ENCODE peak calls at places on chromosomes 2 and 18, in seven cellular contexts. E is adrenal gland, R is left ventricle myocardium inferior, G is fibroblast of mammary gland, X is endodermal cell, I is type B pancreatic cell, H is AG09319. J is an unnamed sample.

GRCh38 chr18:33562741-33563140 is 15.3 kb upstream of the ASXL3 start:
- DNase-seq in X (no peak), R (no peak), G (no peak), H (no peak), I (no peak), E (no peak), J (no peak)

GRCh38 chr2:120378605-120379004 is 32.7 kb downstream of the INHBB start:
- DNase-seq in E (no peak), H (no peak), X (no peak), G (no peak), R (no peak), I (no peak), J (no peak)

GRCh38 chr2:50491541-50492114 is 540.3 kb downstream of the NRXN1 start:
- DNase-seq in X (peak), H (peak), I (no peak), E (peak), R (no peak), G (peak), J (peak)

GRCh38 chr18:47756364-47757016 is 174.0 kb downstream of the SMAD2 start:
- DNase-seq in R (peak), X (peak), H (peak), I (peak), G (peak), E (peak), J (peak)

GRCh38 chr2:113219889-113220641 is 46.3 kb downstream of the PSD4 start:
- DNase-seq in E (peak), R (peak), I (no peak), H (no peak), G (peak), X (no peak), J (no peak)

GRCh38 chr2:233029321-233029720 is 3.2 kb upstream of the NEU2 start:
- DNase-seq in G (peak), E (no peak), I (no peak), X (no peak), R (no peak), H (no peak), J (no peak)

GRCh38 chr2:102983786-102984185 is 222.0 kb downstream of the TMEM182 start:
- DNase-seq in H (no peak), G (no peak), I (no peak), X (no peak), R (no peak), E (no peak), J (no peak)

GRCh38 chr2:237939251-237939650 is 27.6 kb upstream of the UBE2F start:
- DNase-seq in H (no peak), E (no peak), X (no peak), R (no peak), I (no peak), G (no peak), J (no peak)

GRCh38 chr2:120005834-120006521 is 6.9 kb upstream of the EPB41L5 start:
- DNase-seq in E (no peak), H (no peak), G (no peak), R (no peak), X (no peak), I (no peak), J (peak)

GRCh38 chr2:187349328-187349944 is 98.6 kb downstream of the CALCRL start:
- DNase-seq in X (no peak), R (no peak), H (no peak), I (no peak), E (no peak), G (peak), J (no peak)

GRCh38 chr2:128318776-128319456 is at the start of gene HS6ST1:
- DNase-seq in E (peak), I (peak), G (peak), H (peak), R (peak), X (peak), J (peak)

GRCh38 chr2:144086965-144087364 is 433.0 kb downstream of the ZEB2 start:
- DNase-seq in E (no peak), X (no peak), R (no peak), I (no peak), G (peak), H (no peak), J (no peak)

GRCh38 chr2:209977386-209978239 is 24.8 kb upstream of the RPE start:
- DNase-seq in G (peak), X (no peak), R (no peak), I (no peak), E (no peak), H (no peak), J (peak)

GRCh38 chr18:7071600-7071999 is 46.0 kb downstream of the LAMA1 start:
- DNase-seq in I (no peak), G (no peak), E (no peak), X (no peak), R (no peak), H (no peak), J (no peak)

GRCh38 chr2:167005096-167005495 is 116.8 kb downstream of the XIRP2 start:
- DNase-seq in E (no peak), I (no peak), R (no peak), X (no peak), H (no peak), G (peak), J (no peak)

GRCh38 chr2:110777531-110778311 is 45.3 kb downstream of the ACOXL start:
- DNase-seq in E (no peak), R (no peak), X (no peak), G (no peak), H (no peak), I (no peak), J (no peak)

GRCh38 chr2:234537929-234538328 is 41.0 kb upstream of the ARL4C start:
- DNase-seq in H (no peak), G (no peak), E (no peak), R (no peak), X (no peak), I (no peak), J (no peak)

GRCh38 chr18:30889582-30890301 is 152.8 kb downstream of the DSC3 start:
- DNase-seq in X (peak), G (no peak), E (no peak), H (no peak), I (no peak), R (no peak), J (peak)

GRCh38 chr2:209663149-209663548 is 108.5 kb upstream of the UNC80 start:
- DNase-seq in H (no peak), I (no peak), R (no peak), E (peak), X (no peak), G (peak), J (no peak)

GRCh38 chr2:151410485-151410833 is 757 bp downstream of the RIF1 start:
- DNase-seq in G (peak), X (peak), H (no peak), E (peak), R (peak), I (no peak), J (peak)

GRCh38 chr18:51610481-51610880 is 413.0 kb upstream of the MEX3C start:
- DNase-seq in I (no peak), E (no peak), H (no peak), X (peak), R (no peak), G (no peak), J (no peak)

GRCh38 chr2:37825586-37825985 is 99.5 kb upstream of the RMDN2 start:
- DNase-seq in E (no peak), G (no peak), H (no peak), I (no peak), R (no peak), X (no peak), J (no peak)

GRCh38 chr2:57692395-57692794 is 354.2 kb upstream of the VRK2 start:
- DNase-seq in R (no peak), H (no peak), X (no peak), I (no peak), E (no peak), G (no peak), J (no peak)

GRCh38 chr2:236244256-236244655 is 19.9 kb downstream of the ASB18 start:
- DNase-seq in E (no peak), R (no peak), I (peak), H (no peak), G (no peak), X (peak), J (no peak)

GRCh38 chr2:159192519-159192918 is 94.0 kb downstream of the WDSUB1 start:
- DNase-seq in I (no peak), E (no peak), X (no peak), R (no peak), G (no peak), H (no peak), J (no peak)

GRCh38 chr2:69770193-69770702 is 28.3 kb downstream of the ANXA4 start:
- DNase-seq in X (no peak), H (peak), G (peak), I (no peak), E (peak), R (no peak), J (no peak)

GRCh38 chr2:48397846-48398245 is 132.1 kb upstream of the STON1 start:
- DNase-seq in E (no peak), G (no peak), H (no peak), X (peak), R (no peak), I (no peak), J (no peak)

GRCh38 chr18:22170421-22171262 is 1.3 kb downstream of the GATA6 start:
- DNase-seq in H (no peak), I (no peak), E (peak), G (peak), R (peak), X (peak), J (no peak)

GRCh38 chr2:241811209-241811951 is 2.4 kb downstream of the NEU4 start:
- DNase-seq in H (no peak), G (no peak), R (peak), I (peak), X (peak), E (no peak), J (peak)

GRCh38 chr2:105886029-105886454 is 141.3 kb downstream of the NCK2 start:
- DNase-seq in I (no peak), G (peak), E (peak), X (no peak), R (no peak), H (peak), J (no peak)

GRCh38 chr2:26735096-26735495 is 29.0 kb upstream of the SLC35F6 start:
- DNase-seq in R (no peak), G (peak), I (no peak), X (no peak), H (peak), E (peak), J (no peak)

GRCh38 chr2:199707584-199708185 is 143.3 kb downstream of the FTCDNL1 start:
- DNase-seq in R (no peak), I (no peak), E (no peak), G (no peak), H (no peak), X (no peak), J (no peak)

GRCh38 chr2:127226520-127227263 is 6.6 kb upstream of the CYP27C1 start:
- DNase-seq in G (peak), H (peak), R (no peak), I (no peak), E (no peak), X (peak), J (peak)

GRCh38 chr18:54531402-54532065 is 59.5 kb upstream of the DYNAP start:
- DNase-seq in E (no peak), X (peak), H (no peak), R (no peak), I (no peak), G (no peak), J (no peak)

GRCh38 chr18:52963481-52963880 is 623.5 kb downstream of the DCC start:
- DNase-seq in E (no peak), H (no peak), I (no peak), R (no peak), G (no peak), X (no peak), J (no peak)

GRCh38 chr2:231611273-231612198 is 18.9 kb downstream of the TEX44 start:
- DNase-seq in E (peak), R (no peak), X (peak), I (no peak), H (no peak), G (peak), J (no peak)

GRCh38 chr2:47888581-47889280 is 17.6 kb downstream of the FBXO11 start:
- DNase-seq in E (no peak), G (no peak), I (no peak), X (no peak), R (no peak), H (no peak), J (no peak)

DNA sequence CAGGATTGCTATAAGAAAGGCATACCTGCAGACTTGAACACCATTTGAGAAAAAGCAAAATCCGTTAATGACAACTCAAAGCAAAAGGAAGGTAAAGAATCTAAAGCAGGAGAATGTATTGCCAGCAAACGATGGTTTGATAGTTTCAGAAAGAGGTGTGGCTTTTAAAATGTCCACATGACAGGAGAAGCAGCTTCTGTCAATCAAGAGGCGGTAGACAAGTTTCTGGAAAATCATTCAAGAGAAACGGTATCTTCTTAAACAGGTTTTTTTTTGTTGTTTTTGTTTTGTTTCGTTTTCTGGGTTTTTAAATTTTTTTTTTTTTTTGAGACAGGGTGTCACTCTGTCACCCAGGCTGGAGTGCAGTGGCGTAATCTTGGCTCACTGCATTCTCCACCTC is 13.8 kb downstream of the CLEC4F start:
- DNase-seq in R (no peak), H (no peak), I (no peak), X (no peak), E (no peak), G (no peak), J (no peak)
- TF ChIP-seq CTCF in R (no peak), H (no peak), I (no peak), X (no peak), E (no peak), G (no peak), J (no peak)

GRCh38 chr2:165563468-165564225 is 94.1 kb downstream of the CSRNP3 start:
- DNase-seq in H (no peak), I (no peak), X (no peak), G (no peak), E (no peak), R (no peak), J (no peak)
- TF ChIP-seq CTCF in H (no peak), I (peak), X (peak), G (peak), E (no peak), R (no peak), J (no peak)

GRCh38 chr2:227163445-227163997 is 484 bp downstream of the COL4A4 start:
- DNase-seq in I (no peak), R (no peak), X (peak), H (no peak), G (no peak), E (peak), J (peak)

GRCh38 chr2:227160164-227160563 is 3.8 kb downstream of the COL4A4 start:
- DNase-seq in H (no peak), I (no peak), E (no peak), X (no peak), G (no peak), R (no peak), J (no peak)

GRCh38 chr2:227164745-227165350 is 424 bp downstream of the COL4A3 start:
- DNase-seq in E (peak), R (no peak), H (no peak), I (no peak), X (peak), G (no peak), J (peak)

GRCh38 chr2:227161947-227162346 is 2.1 kb downstream of the COL4A4 start:
- DNase-seq in G (peak), R (no peak), I (no peak), E (no peak), X (no peak), H (no peak), J (no peak)

DNA sequence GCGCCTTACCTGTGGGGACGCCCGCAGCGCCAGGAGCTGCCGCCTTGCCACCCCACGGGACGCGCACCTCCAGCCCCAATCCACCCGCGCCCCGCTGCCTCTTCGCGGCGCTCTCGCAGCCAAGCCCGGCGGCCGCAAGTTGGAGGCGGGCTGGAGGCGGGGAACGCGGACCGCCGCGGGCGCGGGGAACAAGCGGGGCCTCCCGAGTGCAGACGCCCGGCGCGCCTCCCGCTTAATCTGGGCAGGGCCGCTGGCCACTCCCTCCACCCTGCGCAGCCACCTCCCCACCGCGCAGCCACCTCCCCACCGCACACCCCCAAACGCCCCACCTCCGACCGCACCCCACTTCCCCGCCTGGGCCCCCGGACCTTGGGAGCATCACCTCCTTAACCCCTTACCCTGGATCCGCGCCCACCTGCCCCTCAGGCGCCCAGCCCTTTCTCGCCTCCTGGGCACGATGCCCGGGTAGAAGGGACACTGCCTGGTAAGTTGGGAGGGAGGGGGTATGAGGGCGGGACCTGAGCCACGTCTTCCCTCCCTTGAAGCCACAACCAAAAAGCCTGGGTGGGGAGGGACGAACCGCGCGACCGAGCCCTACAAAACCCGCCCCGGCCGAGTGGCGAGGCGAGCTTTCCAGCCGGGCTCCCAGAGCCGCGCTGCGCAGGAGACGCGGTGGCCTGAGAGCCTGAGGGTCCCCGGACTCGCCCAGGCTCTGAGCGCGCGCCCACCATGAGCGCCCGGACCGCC is at the start of the genes COL4A3 and COL4A4:
- DNase-seq in H (no peak), X (peak), I (no peak), R (peak), E (peak), G (peak), J (peak)
- TF ChIP-seq CTCF in H (no peak), X (no peak), I (no peak), R (no peak), E (no peak), G (no peak), J (no peak)

GRCh38 chr2:170771049-170771937 is 1.1 kb downstream of the ERICH2 start:
- DNase-seq in R (no peak), X (peak), I (peak), G (peak), E (no peak), H (no peak), J (no peak)

GRCh38 chr2:170770008-170770303 is 222 bp upstream of the ERICH2 start:
- DNase-seq in X (no peak), I (no peak), R (no peak), G (no peak), H (no peak), E (no peak), J (no peak)

GRCh38 chr2:170772295-170772694 is 2.1 kb downstream of the ERICH2 start:
- DNase-seq in R (no peak), X (no peak), H (no peak), G (no peak), I (no peak), E (no peak), J (no peak)

GRCh38 chr2:170774074-170774473 is 3.9 kb downstream of the ERICH2 start:
- DNase-seq in E (no peak), R (no peak), G (no peak), X (no peak), I (no peak), H (no peak), J (no peak)

DNA sequence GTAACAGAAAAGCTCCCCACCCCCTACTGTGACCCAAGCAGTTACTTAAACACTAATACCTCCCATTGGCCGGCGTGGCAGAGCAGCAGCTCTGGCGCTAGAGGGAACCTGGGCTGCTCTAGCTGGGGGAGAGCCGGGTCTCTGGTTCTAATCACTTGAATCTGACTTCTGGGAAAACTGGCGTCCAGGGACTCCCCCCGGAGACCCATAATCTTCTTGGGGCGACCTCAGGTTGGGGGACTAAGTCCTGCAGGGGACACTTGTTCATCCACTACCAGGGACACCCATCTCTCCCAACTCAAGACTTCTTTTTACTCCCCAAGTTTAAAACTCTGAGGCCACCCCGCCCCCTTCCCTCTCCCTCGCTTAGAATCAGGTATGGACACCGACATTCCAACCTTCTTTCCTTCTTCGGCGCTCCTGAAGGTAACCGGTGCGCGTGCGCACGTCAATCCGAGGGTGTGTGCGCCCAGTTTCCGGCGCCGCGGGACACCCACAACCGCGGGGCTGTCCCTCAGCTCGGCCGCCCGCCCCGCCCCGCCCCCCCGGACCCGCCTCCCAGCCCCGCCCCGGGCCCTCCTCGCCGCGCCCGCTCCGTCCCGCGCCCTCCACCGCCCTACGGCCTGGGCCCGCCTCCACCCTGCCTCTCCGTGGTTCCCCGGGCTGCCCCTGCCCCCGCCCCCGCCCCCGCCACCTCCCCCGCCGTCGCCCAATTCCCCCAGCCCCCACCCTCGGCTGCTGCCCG is at the start of gene ERICH2:
- DNase-seq in H (no peak), X (peak), G (peak), E (peak), I (peak), R (peak), J (peak)
- TF ChIP-seq CTCF in H (peak), X (peak), G (peak), E (no peak), I (peak), R (no peak), J (no peak)

DNA sequence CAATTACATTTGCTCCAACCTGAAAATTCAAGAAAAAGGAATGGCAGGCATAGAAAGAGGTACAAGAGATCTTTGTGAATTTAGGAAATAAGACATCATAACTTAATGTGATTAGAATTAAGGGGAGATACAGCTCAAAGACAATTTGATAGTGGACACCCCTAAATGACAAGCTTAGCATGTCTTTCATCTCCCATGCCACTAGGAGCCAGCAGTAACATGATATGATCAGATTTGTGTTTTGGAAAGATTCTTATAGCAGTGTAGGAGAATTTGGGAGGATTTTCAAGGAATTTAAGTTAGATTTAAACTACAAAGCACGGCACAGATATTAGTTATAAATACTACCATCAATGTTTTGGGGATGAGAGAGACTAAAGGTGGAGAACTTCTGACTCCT is 340.8 kb downstream of the RDH14 start:
- DNase-seq in E (no peak), R (no peak), X (no peak), H (no peak), I (no peak), G (peak), J (no peak)
- TF ChIP-seq CTCF in E (no peak), R (no peak), X (peak), H (peak), I (no peak), G (peak), J (no peak)

GRCh38 chr2:205769494-205769848 is 87.2 kb downstream of the NRP2 start:
- DNase-seq in I (no peak), X (no peak), G (peak), H (no peak), E (no peak), R (no peak), J (no peak)

GRCh38 chr2:205766765-205767359 is 84.6 kb downstream of the NRP2 start:
- DNase-seq in H (no peak), E (peak), R (peak), X (peak), G (peak), I (no peak), J (peak)

GRCh38 chr2:205768815-205769493 is 86.7 kb downstream of the NRP2 start:
- DNase-seq in X (no peak), H (no peak), E (no peak), G (peak), R (no peak), I (no peak), J (no peak)

GRCh38 chr2:205768341-205768740 is 86.0 kb downstream of the NRP2 start:
- DNase-seq in G (no peak), X (no peak), E (no peak), R (peak), H (no peak), I (no peak), J (no peak)

GRCh38 chr2:205767617-205768016 is 85.3 kb downstream of the NRP2 start:
- DNase-seq in X (no peak), E (no peak), R (no peak), H (no peak), I (no peak), G (no peak), J (no peak)
- TF ChIP-seq CTCF in X (no peak), E (no peak), R (no peak), H (no peak), I (no peak), G (no peak), J (no peak)

J was measured in GM13976.